ENCODE peak calls at places on chromosomes 12 and 14, in ten cellular contexts. One of them, this sample, is unnamed.

GRCh38 chr14:64540208-64541202 is at the start of gene HSPA2:
- DNase-seq in anterior cingulate cortex: peak
- DNase-seq in AG04450: peak
- DNase-seq in H54: no peak
- DNase-seq in iPS DF 6.9: peak
- DNase-seq in body of pancreas: peak
- DNase-seq in stimulated activated CD8-positive, alpha-beta memory T cell treated with anti-CD3 and anti-CD28 coated beads, Interleukin-12 subunit alpha, Interleukin-12 subunit beta, amount 100 ng/mL, for 1 hour: peak
- DNase-seq in RPMI8226: peak
- DNase-seq in AG10803: peak
- DNase-seq in ELR: peak
- DNase-seq in this sample: peak

GRCh38 chr12:25833657-25834056 is 124.8 kb upstream of the RASSF8 start:
- DNase-seq in anterior cingulate cortex: no peak
- DNase-seq in body of pancreas: no peak
- DNase-seq in AG10803: no peak
- DNase-seq in H54: no peak
- DNase-seq in ELR: peak
- DNase-seq in iPS DF 6.9: no peak
- DNase-seq in stimulated activated CD8-positive, alpha-beta memory T cell treated with anti-CD3 and anti-CD28 coated beads, Interleukin-12 subunit alpha, Interleukin-12 subunit beta, amount 100 ng/mL, for 1 hour: no peak
- DNase-seq in AG04450: no peak
- DNase-seq in RPMI8226: no peak
- DNase-seq in this sample: no peak

GRCh38 chr14:94701854-94702370 is 68.0 kb downstream of the GSC start:
- DNase-seq in H54: no peak
- DNase-seq in stimulated activated CD8-positive, alpha-beta memory T cell treated with anti-CD3 and anti-CD28 coated beads, Interleukin-12 subunit alpha, Interleukin-12 subunit beta, amount 100 ng/mL, for 1 hour: no peak
- DNase-seq in ELR: no peak
- DNase-seq in RPMI8226: no peak
- DNase-seq in iPS DF 6.9: no peak
- DNase-seq in anterior cingulate cortex: no peak
- DNase-seq in body of pancreas: no peak
- DNase-seq in AG04450: no peak
- DNase-seq in AG10803: no peak
- DNase-seq in this sample: no peak

GRCh38 chr12:124514996-124515932 is 52.1 kb downstream of the NCOR2 start:
- DNase-seq in anterior cingulate cortex: no peak
- DNase-seq in H54: no peak
- DNase-seq in iPS DF 6.9: no peak
- DNase-seq in AG04450: no peak
- DNase-seq in ELR: no peak
- DNase-seq in stimulated activated CD8-positive, alpha-beta memory T cell treated with anti-CD3 and anti-CD28 coated beads, Interleukin-12 subunit alpha, Interleukin-12 subunit beta, amount 100 ng/mL, for 1 hour: no peak
- DNase-seq in AG10803: no peak
- DNase-seq in RPMI8226: no peak
- DNase-seq in body of pancreas: no peak
- DNase-seq in this sample: no peak

GRCh38 chr12:16008442-16008841 is 97.3 kb downstream of the DERA start:
- DNase-seq in ELR: no peak
- DNase-seq in AG04450: no peak
- DNase-seq in iPS DF 6.9: no peak
- DNase-seq in anterior cingulate cortex: no peak
- DNase-seq in AG10803: no peak
- DNase-seq in body of pancreas: no peak
- DNase-seq in RPMI8226: no peak
- DNase-seq in stimulated activated CD8-positive, alpha-beta memory T cell treated with anti-CD3 and anti-CD28 coated beads, Interleukin-12 subunit alpha, Interleukin-12 subunit beta, amount 100 ng/mL, for 1 hour: no peak
- DNase-seq in H54: no peak
- DNase-seq in this sample: no peak

GRCh38 chr12:64736771-64737170 is 22.4 kb downstream of the GNS start:
- DNase-seq in RPMI8226: no peak
- DNase-seq in ELR: no peak
- DNase-seq in AG04450: no peak
- DNase-seq in body of pancreas: no peak
- DNase-seq in anterior cingulate cortex: no peak
- DNase-seq in AG10803: no peak
- DNase-seq in H54: no peak
- DNase-seq in iPS DF 6.9: no peak
- DNase-seq in stimulated activated CD8-positive, alpha-beta memory T cell treated with anti-CD3 and anti-CD28 coated beads, Interleukin-12 subunit alpha, Interleukin-12 subunit beta, amount 100 ng/mL, for 1 hour: no peak
- DNase-seq in this sample: no peak

GRCh38 chr12:56596815-56597214 is 33.3 kb downstream of the BAZ2A start:
- DNase-seq in AG10803: no peak
- DNase-seq in AG04450: no peak
- DNase-seq in ELR: no peak
- DNase-seq in anterior cingulate cortex: no peak
- DNase-seq in RPMI8226: no peak
- DNase-seq in body of pancreas: no peak
- DNase-seq in H54: no peak
- DNase-seq in iPS DF 6.9: no peak
- DNase-seq in stimulated activated CD8-positive, alpha-beta memory T cell treated with anti-CD3 and anti-CD28 coated beads, Interleukin-12 subunit alpha, Interleukin-12 subunit beta, amount 100 ng/mL, for 1 hour: no peak
- DNase-seq in this sample: no peak

GRCh38 chr12:97017213-97017612 is 110.2 kb downstream of the NEDD1 start:
- DNase-seq in iPS DF 6.9: no peak
- DNase-seq in AG10803: no peak
- DNase-seq in H54: no peak
- DNase-seq in stimulated activated CD8-positive, alpha-beta memory T cell treated with anti-CD3 and anti-CD28 coated beads, Interleukin-12 subunit alpha, Interleukin-12 subunit beta, amount 100 ng/mL, for 1 hour: no peak
- DNase-seq in ELR: no peak
- DNase-seq in anterior cingulate cortex: no peak
- DNase-seq in RPMI8226: no peak
- DNase-seq in AG04450: no peak
- DNase-seq in body of pancreas: no peak
- DNase-seq in this sample: no peak

GRCh38 chr12:49624919-49625577 is 1.7 kb downstream of the PRPF40B start:
- DNase-seq in anterior cingulate cortex: no peak
- DNase-seq in AG10803: peak
- DNase-seq in iPS DF 6.9: no peak
- DNase-seq in H54: peak
- DNase-seq in ELR: peak
- DNase-seq in AG04450: no peak
- DNase-seq in RPMI8226: no peak
- DNase-seq in body of pancreas: no peak
- DNase-seq in stimulated activated CD8-positive, alpha-beta memory T cell treated with anti-CD3 and anti-CD28 coated beads, Interleukin-12 subunit alpha, Interleukin-12 subunit beta, amount 100 ng/mL, for 1 hour: no peak
- DNase-seq in this sample: no peak

GRCh38 chr12:69430942-69431603 is 39.1 kb upstream of the FRS2 start:
- DNase-seq in AG10803: no peak
- DNase-seq in body of pancreas: no peak
- DNase-seq in ELR: no peak
- DNase-seq in stimulated activated CD8-positive, alpha-beta memory T cell treated with anti-CD3 and anti-CD28 coated beads, Interleukin-12 subunit alpha, Interleukin-12 subunit beta, amount 100 ng/mL, for 1 hour: no peak
- DNase-seq in iPS DF 6.9: no peak
- DNase-seq in AG04450: no peak
- DNase-seq in RPMI8226: no peak
- DNase-seq in anterior cingulate cortex: no peak
- DNase-seq in H54: no peak
- DNase-seq in this sample: peak

GRCh38 chr12:6376965-6377666 is 1.8 kb upstream of the SCNN1A start:
- DNase-seq in body of pancreas: no peak
- DNase-seq in AG04450: no peak
- DNase-seq in ELR: no peak
- DNase-seq in iPS DF 6.9: no peak
- DNase-seq in AG10803: no peak
- DNase-seq in anterior cingulate cortex: no peak
- DNase-seq in stimulated activated CD8-positive, alpha-beta memory T cell treated with anti-CD3 and anti-CD28 coated beads, Interleukin-12 subunit alpha, Interleukin-12 subunit beta, amount 100 ng/mL, for 1 hour: no peak
- DNase-seq in H54: no peak
- DNase-seq in RPMI8226: no peak
- DNase-seq in this sample: no peak

GRCh38 chr14:30417999-30418398 is 141.0 kb upstream of the G2E3 start:
- DNase-seq in H54: no peak
- DNase-seq in stimulated activated CD8-positive, alpha-beta memory T cell treated with anti-CD3 and anti-CD28 coated beads, Interleukin-12 subunit alpha, Interleukin-12 subunit beta, amount 100 ng/mL, for 1 hour: no peak
- DNase-seq in ELR: no peak
- DNase-seq in anterior cingulate cortex: no peak
- DNase-seq in AG10803: no peak
- DNase-seq in RPMI8226: no peak
- DNase-seq in AG04450: no peak
- DNase-seq in body of pancreas: no peak
- DNase-seq in iPS DF 6.9: no peak
- DNase-seq in this sample: no peak

GRCh38 chr12:14307004-14307403 is 58.5 kb upstream of the ATF7IP start:
- DNase-seq in AG04450: no peak
- DNase-seq in ELR: no peak
- DNase-seq in AG10803: no peak
- DNase-seq in H54: no peak
- DNase-seq in RPMI8226: no peak
- DNase-seq in stimulated activated CD8-positive, alpha-beta memory T cell treated with anti-CD3 and anti-CD28 coated beads, Interleukin-12 subunit alpha, Interleukin-12 subunit beta, amount 100 ng/mL, for 1 hour: no peak
- DNase-seq in body of pancreas: no peak
- DNase-seq in iPS DF 6.9: no peak
- DNase-seq in anterior cingulate cortex: no peak
- DNase-seq in this sample: no peak

GRCh38 chr12:4821000-4821399 is 88.7 kb upstream of the KCNA1 start:
- DNase-seq in stimulated activated CD8-positive, alpha-beta memory T cell treated with anti-CD3 and anti-CD28 coated beads, Interleukin-12 subunit alpha, Interleukin-12 subunit beta, amount 100 ng/mL, for 1 hour: no peak
- DNase-seq in H54: no peak
- DNase-seq in anterior cingulate cortex: no peak
- DNase-seq in body of pancreas: no peak
- DNase-seq in AG04450: no peak
- DNase-seq in RPMI8226: no peak
- DNase-seq in AG10803: no peak
- DNase-seq in ELR: no peak
- DNase-seq in iPS DF 6.9: no peak
- DNase-seq in this sample: no peak

GRCh38 chr14:72736791-72737559 is 156.9 kb downstream of the DPF3 start:
- DNase-seq in H54: no peak
- DNase-seq in anterior cingulate cortex: no peak
- DNase-seq in ELR: no peak
- DNase-seq in AG10803: peak
- DNase-seq in iPS DF 6.9: no peak
- DNase-seq in body of pancreas: no peak
- DNase-seq in RPMI8226: no peak
- DNase-seq in stimulated activated CD8-positive, alpha-beta memory T cell treated with anti-CD3 and anti-CD28 coated beads, Interleukin-12 subunit alpha, Interleukin-12 subunit beta, amount 100 ng/mL, for 1 hour: no peak
- DNase-seq in AG04450: no peak
- DNase-seq in this sample: no peak

GRCh38 chr12:89346741-89347324 is 5.5 kb downstream of the DUSP6 start:
- DNase-seq in iPS DF 6.9: no peak
- DNase-seq in body of pancreas: no peak
- DNase-seq in RPMI8226: peak
- DNase-seq in stimulated activated CD8-positive, alpha-beta memory T cell treated with anti-CD3 and anti-CD28 coated beads, Interleukin-12 subunit alpha, Interleukin-12 subunit beta, amount 100 ng/mL, for 1 hour: no peak
- DNase-seq in ELR: peak
- DNase-seq in AG04450: no peak
- DNase-seq in AG10803: peak
- DNase-seq in H54: no peak
- DNase-seq in anterior cingulate cortex: no peak
- DNase-seq in this sample: peak

GRCh38 chr12:93387780-93388179 is 10.1 kb downstream of the NUDT4 start:
- DNase-seq in AG04450: no peak
- DNase-seq in anterior cingulate cortex: no peak
- DNase-seq in body of pancreas: no peak
- DNase-seq in AG10803: peak
- DNase-seq in H54: peak
- DNase-seq in iPS DF 6.9: no peak
- DNase-seq in stimulated activated CD8-positive, alpha-beta memory T cell treated with anti-CD3 and anti-CD28 coated beads, Interleukin-12 subunit alpha, Interleukin-12 subunit beta, amount 100 ng/mL, for 1 hour: no peak
- DNase-seq in RPMI8226: no peak
- DNase-seq in ELR: peak
- DNase-seq in this sample: no peak

GRCh38 chr12:27841392-27841882 is 61.4 kb upstream of the MANSC4 start:
- DNase-seq in anterior cingulate cortex: no peak
- DNase-seq in RPMI8226: no peak
- DNase-seq in stimulated activated CD8-positive, alpha-beta memory T cell treated with anti-CD3 and anti-CD28 coated beads, Interleukin-12 subunit alpha, Interleukin-12 subunit beta, amount 100 ng/mL, for 1 hour: no peak
- DNase-seq in iPS DF 6.9: no peak
- DNase-seq in H54: no peak
- DNase-seq in body of pancreas: no peak
- DNase-seq in AG04450: no peak
- DNase-seq in AG10803: no peak
- DNase-seq in ELR: peak
- DNase-seq in this sample: no peak

GRCh38 chr14:65330416-65330815 is 82.1 kb upstream of the FUT8 start:
- DNase-seq in body of pancreas: no peak
- DNase-seq in AG10803: no peak
- DNase-seq in iPS DF 6.9: no peak
- DNase-seq in AG04450: no peak
- DNase-seq in H54: no peak
- DNase-seq in stimulated activated CD8-positive, alpha-beta memory T cell treated with anti-CD3 and anti-CD28 coated beads, Interleukin-12 subunit alpha, Interleukin-12 subunit beta, amount 100 ng/mL, for 1 hour: no peak
- DNase-seq in ELR: no peak
- DNase-seq in anterior cingulate cortex: no peak
- DNase-seq in RPMI8226: no peak
- DNase-seq in this sample: no peak

GRCh38 chr12:92987846-92988621 is 58.9 kb upstream of the EEA1 start:
- DNase-seq in H54: no peak
- DNase-seq in body of pancreas: peak
- DNase-seq in ELR: no peak
- DNase-seq in RPMI8226: peak
- DNase-seq in iPS DF 6.9: no peak
- DNase-seq in AG04450: no peak
- DNase-seq in anterior cingulate cortex: no peak
- DNase-seq in AG10803: no peak
- DNase-seq in stimulated activated CD8-positive, alpha-beta memory T cell treated with anti-CD3 and anti-CD28 coated beads, Interleukin-12 subunit alpha, Interleukin-12 subunit beta, amount 100 ng/mL, for 1 hour: no peak
- DNase-seq in this sample: peak

GRCh38 chr14:24079521-24080141 is 8.3 kb downstream of the CPNE6 start:
- DNase-seq in AG10803: no peak
- DNase-seq in anterior cingulate cortex: peak
- DNase-seq in body of pancreas: no peak
- DNase-seq in H54: no peak
- DNase-seq in ELR: no peak
- DNase-seq in stimulated activated CD8-positive, alpha-beta memory T cell treated with anti-CD3 and anti-CD28 coated beads, Interleukin-12 subunit alpha, Interleukin-12 subunit beta, amount 100 ng/mL, for 1 hour: no peak
- DNase-seq in AG04450: no peak
- DNase-seq in iPS DF 6.9: no peak
- DNase-seq in RPMI8226: peak
- DNase-seq in this sample: no peak

GRCh38 chr12:78096909-78097597 is 266.4 kb downstream of the NAV3 start:
- DNase-seq in RPMI8226: no peak
- DNase-seq in body of pancreas: no peak
- DNase-seq in stimulated activated CD8-positive, alpha-beta memory T cell treated with anti-CD3 and anti-CD28 coated beads, Interleukin-12 subunit alpha, Interleukin-12 subunit beta, amount 100 ng/mL, for 1 hour: no peak
- DNase-seq in H54: no peak
- DNase-seq in anterior cingulate cortex: no peak
- DNase-seq in iPS DF 6.9: no peak
- DNase-seq in AG10803: peak
- DNase-seq in ELR: peak
- DNase-seq in AG04450: peak
- DNase-seq in this sample: no peak

GRCh38 chr12:77685112-77685511 is 145.6 kb upstream of the NAV3 start:
- DNase-seq in ELR: peak
- DNase-seq in AG10803: peak
- DNase-seq in H54: peak
- DNase-seq in anterior cingulate cortex: no peak
- DNase-seq in stimulated activated CD8-positive, alpha-beta memory T cell treated with anti-CD3 and anti-CD28 coated beads, Interleukin-12 subunit alpha, Interleukin-12 subunit beta, amount 100 ng/mL, for 1 hour: no peak
- DNase-seq in RPMI8226: peak
- DNase-seq in iPS DF 6.9: peak
- DNase-seq in body of pancreas: peak
- DNase-seq in AG04450: peak
- DNase-seq in this sample: no peak

GRCh38 chr12:98180603-98181002 is 334.8 kb upstream of the TMPO start:
- DNase-seq in ELR: no peak
- DNase-seq in AG04450: no peak
- DNase-seq in RPMI8226: no peak
- DNase-seq in body of pancreas: no peak
- DNase-seq in stimulated activated CD8-positive, alpha-beta memory T cell treated with anti-CD3 and anti-CD28 coated beads, Interleukin-12 subunit alpha, Interleukin-12 subunit beta, amount 100 ng/mL, for 1 hour: no peak
- DNase-seq in AG10803: no peak
- DNase-seq in anterior cingulate cortex: no peak
- DNase-seq in iPS DF 6.9: no peak
- DNase-seq in H54: no peak
- DNase-seq in this sample: no peak

GRCh38 chr12:13102481-13103195 is 829 bp downstream of the GSG1 start:
- DNase-seq in H54: no peak
- DNase-seq in stimulated activated CD8-positive, alpha-beta memory T cell treated with anti-CD3 and anti-CD28 coated beads, Interleukin-12 subunit alpha, Interleukin-12 subunit beta, amount 100 ng/mL, for 1 hour: no peak
- DNase-seq in AG10803: peak
- DNase-seq in iPS DF 6.9: no peak
- DNase-seq in AG04450: no peak
- DNase-seq in ELR: no peak
- DNase-seq in RPMI8226: no peak
- DNase-seq in anterior cingulate cortex: no peak
- DNase-seq in body of pancreas: no peak
- DNase-seq in this sample: no peak

GRCh38 chr14:78633747-78634146 is 463.6 kb downstream of the NRXN3 start:
- DNase-seq in ELR: no peak
- DNase-seq in AG04450: no peak
- DNase-seq in RPMI8226: no peak
- DNase-seq in body of pancreas: no peak
- DNase-seq in anterior cingulate cortex: no peak
- DNase-seq in AG10803: no peak
- DNase-seq in stimulated activated CD8-positive, alpha-beta memory T cell treated with anti-CD3 and anti-CD28 coated beads, Interleukin-12 subunit alpha, Interleukin-12 subunit beta, amount 100 ng/mL, for 1 hour: no peak
- DNase-seq in iPS DF 6.9: no peak
- DNase-seq in H54: no peak
- DNase-seq in this sample: no peak

GRCh38 chr14:87725318-87725717 is 267.7 kb downstream of the GALC start:
- DNase-seq in RPMI8226: no peak
- DNase-seq in stimulated activated CD8-positive, alpha-beta memory T cell treated with anti-CD3 and anti-CD28 coated beads, Interleukin-12 subunit alpha, Interleukin-12 subunit beta, amount 100 ng/mL, for 1 hour: no peak
- DNase-seq in iPS DF 6.9: no peak
- DNase-seq in anterior cingulate cortex: no peak
- DNase-seq in ELR: no peak
- DNase-seq in H54: no peak
- DNase-seq in AG04450: no peak
- DNase-seq in AG10803: no peak
- DNase-seq in body of pancreas: no peak
- DNase-seq in this sample: no peak

GRCh38 chr12:848519-849191 is 96.3 kb downstream of the WNK1 start:
- DNase-seq in anterior cingulate cortex: no peak
- DNase-seq in H54: no peak
- DNase-seq in AG10803: no peak
- DNase-seq in AG04450: no peak
- DNase-seq in stimulated activated CD8-positive, alpha-beta memory T cell treated with anti-CD3 and anti-CD28 coated beads, Interleukin-12 subunit alpha, Interleukin-12 subunit beta, amount 100 ng/mL, for 1 hour: no peak
- DNase-seq in body of pancreas: no peak
- DNase-seq in ELR: peak
- DNase-seq in RPMI8226: no peak
- DNase-seq in iPS DF 6.9: no peak
- DNase-seq in this sample: no peak